ENCODE peak calls at places on chromosomes 6 and 20, in ten cellular contexts. One of them, this sample, is unnamed.

GRCh38 chr6:112269165-112269564 is 14.8 kb upstream of the LAMA4 start:
- DNase-seq in effector memory CD4-positive, alpha-beta T cell: no peak
- DNase-seq in tibial artery: no peak
- DNase-seq in psoas muscle: no peak
- DNase-seq in fibroblast of lung: no peak
- DNase-seq in epithelial cell of proximal tubule: no peak
- DNase-seq in GM23248: peak; percentile 76
- DNase-seq in IMR-90: peak; percentile 31
- DNase-seq in colonic mucosa: no peak
- DNase-seq in left lung: no peak
- DNase-seq in this sample: peak; percentile 71

GRCh38 chr20:22525821-22526220 is 58.6 kb downstream of the FOXA2 start:
- DNase-seq in effector memory CD4-positive, alpha-beta T cell: no peak
- DNase-seq in tibial artery: no peak
- DNase-seq in psoas muscle: no peak
- DNase-seq in fibroblast of lung: no peak
- DNase-seq in epithelial cell of proximal tubule: no peak
- DNase-seq in GM23248: no peak
- DNase-seq in IMR-90: no peak
- DNase-seq in colonic mucosa: no peak
- DNase-seq in left lung: no peak
- DNase-seq in this sample: no peak

GRCh38 chr20:16302818-16303217 is 270.4 kb downstream of the KIF16B start:
- DNase-seq in effector memory CD4-positive, alpha-beta T cell: no peak
- DNase-seq in tibial artery: no peak
- DNase-seq in psoas muscle: no peak
- DNase-seq in fibroblast of lung: no peak
- DNase-seq in epithelial cell of proximal tubule: no peak
- DNase-seq in GM23248: no peak
- DNase-seq in IMR-90: no peak
- DNase-seq in colonic mucosa: no peak
- DNase-seq in left lung: no peak
- DNase-seq in this sample: no peak

GRCh38 chr6:104771258-104771832 is 88.4 kb downstream of the HACE1 start:
- DNase-seq in effector memory CD4-positive, alpha-beta T cell: no peak
- DNase-seq in tibial artery: no peak
- DNase-seq in psoas muscle: no peak
- DNase-seq in fibroblast of lung: peak; percentile 50
- DNase-seq in epithelial cell of proximal tubule: no peak
- DNase-seq in GM23248: peak; percentile 54
- DNase-seq in IMR-90: peak; percentile 44
- DNase-seq in colonic mucosa: no peak
- DNase-seq in left lung: no peak
- DNase-seq in this sample: no peak

GRCh38 chr6:146339716-146340115 is 203.9 kb upstream of the RAB32 start:
- DNase-seq in effector memory CD4-positive, alpha-beta T cell: no peak
- DNase-seq in tibial artery: no peak
- DNase-seq in psoas muscle: no peak
- DNase-seq in fibroblast of lung: no peak
- DNase-seq in epithelial cell of proximal tubule: peak; percentile 47
- DNase-seq in GM23248: no peak
- DNase-seq in IMR-90: no peak
- DNase-seq in colonic mucosa: no peak
- DNase-seq in left lung: no peak
- DNase-seq in this sample: no peak

GRCh38 chr6:167079853-167080297 is 43.0 kb upstream of the CCR6 start:
- DNase-seq in effector memory CD4-positive, alpha-beta T cell: peak; percentile 58
- DNase-seq in tibial artery: no peak
- DNase-seq in psoas muscle: no peak
- DNase-seq in fibroblast of lung: no peak
- DNase-seq in epithelial cell of proximal tubule: no peak
- DNase-seq in GM23248: no peak
- DNase-seq in IMR-90: no peak
- DNase-seq in colonic mucosa: no peak
- DNase-seq in left lung: no peak
- DNase-seq in this sample: no peak

GRCh38 chr6:48111143-48111506 is at the start of gene PTCHD4:
- DNase-seq in effector memory CD4-positive, alpha-beta T cell: no peak
- DNase-seq in tibial artery: no peak
- DNase-seq in psoas muscle: no peak
- DNase-seq in fibroblast of lung: peak; percentile 48
- DNase-seq in epithelial cell of proximal tubule: no peak
- DNase-seq in GM23248: peak; percentile 52
- DNase-seq in IMR-90: peak; percentile 48
- DNase-seq in colonic mucosa: no peak
- DNase-seq in left lung: no peak
- DNase-seq in this sample: peak; percentile 75

GRCh38 chr6:17093692-17094091 is 8.2 kb upstream of the STMND1 start:
- DNase-seq in effector memory CD4-positive, alpha-beta T cell: no peak
- DNase-seq in tibial artery: no peak
- DNase-seq in psoas muscle: no peak
- DNase-seq in fibroblast of lung: no peak
- DNase-seq in epithelial cell of proximal tubule: no peak
- DNase-seq in GM23248: peak; percentile 34
- DNase-seq in IMR-90: no peak
- DNase-seq in colonic mucosa: no peak
- DNase-seq in left lung: no peak
- DNase-seq in this sample: peak; percentile 23

GRCh38 chr20:45111799-45112471 is 3.0 kb downstream of the WFDC5 start:
- DNase-seq in effector memory CD4-positive, alpha-beta T cell: no peak
- DNase-seq in tibial artery: no peak
- DNase-seq in psoas muscle: no peak
- DNase-seq in fibroblast of lung: peak; percentile 23
- DNase-seq in epithelial cell of proximal tubule: no peak
- DNase-seq in GM23248: peak; percentile 29
- DNase-seq in IMR-90: no peak
- DNase-seq in colonic mucosa: no peak
- DNase-seq in left lung: no peak
- DNase-seq in this sample: no peak

GRCh38 chr6:163419413-163420314 is 5.1 kb downstream of the QKI start:
- DNase-seq in effector memory CD4-positive, alpha-beta T cell: no peak
- DNase-seq in tibial artery: no peak
- DNase-seq in psoas muscle: no peak
- DNase-seq in fibroblast of lung: peak; percentile 53
- DNase-seq in epithelial cell of proximal tubule: no peak
- DNase-seq in GM23248: peak; percentile 70
- DNase-seq in IMR-90: peak; percentile 44
- DNase-seq in colonic mucosa: no peak
- DNase-seq in left lung: no peak
- DNase-seq in this sample: peak; percentile 24

GRCh38 chr6:38179300-38179699 is 359.8 kb downstream of the ZFAND3 start:
- DNase-seq in effector memory CD4-positive, alpha-beta T cell: no peak
- DNase-seq in tibial artery: no peak
- DNase-seq in psoas muscle: no peak
- DNase-seq in fibroblast of lung: no peak
- DNase-seq in epithelial cell of proximal tubule: no peak
- DNase-seq in GM23248: no peak
- DNase-seq in IMR-90: no peak
- DNase-seq in colonic mucosa: no peak
- DNase-seq in left lung: peak; percentile 15
- DNase-seq in this sample: no peak

GRCh38 chr6:119079288-119079809 is 885 bp upstream of the FAM184A start:
- DNase-seq in effector memory CD4-positive, alpha-beta T cell: no peak
- DNase-seq in tibial artery: no peak
- DNase-seq in psoas muscle: no peak
- DNase-seq in fibroblast of lung: peak; percentile 68
- DNase-seq in epithelial cell of proximal tubule: no peak
- DNase-seq in GM23248: peak; percentile 74
- DNase-seq in IMR-90: peak; percentile 54
- DNase-seq in colonic mucosa: no peak
- DNase-seq in left lung: no peak
- DNase-seq in this sample: peak; percentile 40

GRCh38 chr20:23654722-23655121 is 17.0 kb upstream of the CST3 start:
- DNase-seq in effector memory CD4-positive, alpha-beta T cell: no peak
- DNase-seq in tibial artery: no peak
- DNase-seq in psoas muscle: no peak
- DNase-seq in fibroblast of lung: no peak
- DNase-seq in epithelial cell of proximal tubule: no peak
- DNase-seq in GM23248: no peak
- DNase-seq in IMR-90: no peak
- DNase-seq in colonic mucosa: no peak
- DNase-seq in left lung: no peak
- DNase-seq in this sample: no peak

DNA sequence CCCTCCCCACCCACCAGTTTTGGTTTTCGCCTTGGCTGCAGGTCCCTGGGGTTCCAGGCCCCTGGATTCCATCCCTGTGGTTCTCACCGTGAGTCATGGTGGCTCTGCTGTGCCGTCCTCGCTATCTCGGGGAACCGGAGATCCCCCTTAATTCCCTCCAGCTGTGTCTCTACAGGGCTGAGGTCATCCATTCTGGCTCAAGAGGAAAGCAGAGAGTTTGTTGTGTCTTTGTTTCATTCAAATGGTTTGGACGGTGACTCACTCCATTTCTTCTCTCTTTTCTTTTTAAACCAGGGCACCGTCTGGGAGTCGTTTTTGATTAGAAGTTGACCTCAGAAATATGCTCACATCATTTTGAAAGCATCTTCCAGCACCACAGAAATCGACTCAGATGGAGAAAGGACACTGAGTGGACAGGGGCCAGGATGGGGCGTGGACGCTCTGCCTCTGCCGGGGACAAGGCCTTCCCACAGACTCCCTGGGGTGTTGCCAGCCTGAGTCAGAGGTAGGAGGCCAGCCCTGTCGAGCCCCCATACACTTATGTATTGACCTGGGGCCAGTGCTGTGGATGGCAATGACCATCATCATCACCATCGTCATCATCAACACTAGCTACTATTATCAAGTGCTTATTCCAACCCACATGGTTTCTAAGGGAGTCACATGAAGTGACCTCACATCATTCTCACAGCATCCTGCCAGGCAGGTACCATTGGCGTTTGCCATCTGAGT is 176.2 kb downstream of the NFATC2 start:
- DNase-seq in effector memory CD4-positive, alpha-beta T cell: no peak
- DNase-seq in tibial artery: peak; percentile 88
- DNase-seq in psoas muscle: peak; percentile 86
- DNase-seq in fibroblast of lung: peak; percentile 99
- DNase-seq in epithelial cell of proximal tubule: peak; percentile 47
- DNase-seq in GM23248: peak; percentile 100
- DNase-seq in IMR-90: peak; percentile 100
- DNase-seq in colonic mucosa: peak; percentile 26
- DNase-seq in left lung: peak; percentile 70
- DNase-seq in this sample: peak; percentile 99
- H3K4me3 ChIP-seq in effector memory CD4-positive, alpha-beta T cell: no peak overlapping the region
- H3K4me3 ChIP-seq in tibial artery: no peak overlapping the region
- H3K4me3 ChIP-seq in psoas muscle: no peak overlapping the region
- H3K4me3 ChIP-seq in fibroblast of lung: no peak overlapping the region
- H3K4me3 ChIP-seq in epithelial cell of proximal tubule: no peak overlapping the region
- H3K4me3 ChIP-seq in GM23248: no peak overlapping the region
- H3K4me3 ChIP-seq in IMR-90: no peak overlapping the region
- H3K4me3 ChIP-seq in colonic mucosa: no peak overlapping the region
- H3K4me3 ChIP-seq in left lung: no peak overlapping the region
- H3K4me3 ChIP-seq in this sample: no peak overlapping the region

DNA sequence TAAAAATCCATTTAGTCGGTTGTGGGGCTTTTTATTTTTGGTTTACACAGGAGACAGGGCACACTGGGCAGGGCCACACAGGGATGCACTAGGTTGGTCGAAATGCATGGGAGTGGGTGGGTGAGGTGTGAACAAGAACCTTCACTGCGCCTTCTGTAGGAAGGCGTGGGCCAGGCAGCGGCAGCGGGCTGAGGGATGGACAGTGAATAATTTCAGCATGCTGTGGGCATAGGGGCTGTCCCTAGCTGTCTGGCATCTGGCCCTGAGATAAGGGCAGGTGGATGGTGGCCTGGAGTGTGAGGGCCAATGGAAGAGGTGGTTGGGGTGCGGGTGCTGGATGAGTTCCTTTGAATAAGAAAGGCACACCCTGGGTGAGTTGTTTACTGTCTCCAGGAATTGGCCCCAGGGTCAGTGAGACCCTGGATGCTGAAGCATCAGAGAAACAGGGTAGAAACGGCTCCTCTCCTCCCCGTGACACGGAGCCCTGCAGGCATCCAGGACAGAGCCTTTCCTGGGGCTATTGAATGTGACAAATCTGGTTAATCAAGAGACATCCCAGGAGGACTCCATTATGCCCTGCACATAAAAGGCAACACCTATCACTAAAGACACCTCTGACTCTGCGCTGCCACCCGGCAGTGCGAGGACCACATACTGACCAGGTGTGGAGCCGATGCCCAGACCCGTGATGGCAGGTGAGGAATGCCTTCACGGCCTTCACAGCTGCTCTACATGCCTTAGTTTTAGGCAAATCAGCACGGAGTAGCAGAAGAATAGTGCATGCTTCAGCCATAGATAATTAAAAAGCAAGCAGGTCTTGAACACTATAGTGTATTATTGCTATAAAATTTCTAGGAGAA is 123.0 kb upstream of the SNX9 start:
- DNase-seq in effector memory CD4-positive, alpha-beta T cell: no peak
- DNase-seq in tibial artery: no peak
- DNase-seq in psoas muscle: no peak
- DNase-seq in fibroblast of lung: no peak
- DNase-seq in epithelial cell of proximal tubule: no peak
- DNase-seq in GM23248: no peak
- DNase-seq in IMR-90: no peak
- DNase-seq in colonic mucosa: no peak
- DNase-seq in left lung: no peak
- DNase-seq in this sample: no peak
- H3K4me3 ChIP-seq in effector memory CD4-positive, alpha-beta T cell: no peak overlapping the region
- H3K4me3 ChIP-seq in tibial artery: no peak overlapping the region
- H3K4me3 ChIP-seq in psoas muscle: no peak overlapping the region
- H3K4me3 ChIP-seq in fibroblast of lung: no peak overlapping the region
- H3K4me3 ChIP-seq in epithelial cell of proximal tubule: no peak overlapping the region
- H3K4me3 ChIP-seq in GM23248: no peak overlapping the region
- H3K4me3 ChIP-seq in IMR-90: no peak overlapping the region
- H3K4me3 ChIP-seq in colonic mucosa: no peak overlapping the region
- H3K4me3 ChIP-seq in left lung: no peak overlapping the region
- H3K4me3 ChIP-seq in this sample: no peak overlapping the region

GRCh38 chr6:714100-714499 is 21.2 kb upstream of the EXOC2 start:
- DNase-seq in effector memory CD4-positive, alpha-beta T cell: no peak
- DNase-seq in tibial artery: no peak
- DNase-seq in psoas muscle: no peak
- DNase-seq in fibroblast of lung: no peak
- DNase-seq in epithelial cell of proximal tubule: no peak
- DNase-seq in GM23248: no peak
- DNase-seq in IMR-90: no peak
- DNase-seq in colonic mucosa: no peak
- DNase-seq in left lung: no peak
- DNase-seq in this sample: no peak
- H3K4me3 ChIP-seq in effector memory CD4-positive, alpha-beta T cell: no peak overlapping the region
- H3K4me3 ChIP-seq in tibial artery: no peak overlapping the region
- H3K4me3 ChIP-seq in psoas muscle: no peak overlapping the region
- H3K4me3 ChIP-seq in fibroblast of lung: no peak overlapping the region
- H3K4me3 ChIP-seq in epithelial cell of proximal tubule: no peak overlapping the region
- H3K4me3 ChIP-seq in GM23248: no peak overlapping the region
- H3K4me3 ChIP-seq in IMR-90: no peak overlapping the region
- H3K4me3 ChIP-seq in colonic mucosa: no peak overlapping the region
- H3K4me3 ChIP-seq in left lung: no peak overlapping the region
- H3K4me3 ChIP-seq in this sample: no peak overlapping the region

GRCh38 chr20:25058797-25059486 is 1.0 kb upstream of the ACSS1 start:
- DNase-seq in effector memory CD4-positive, alpha-beta T cell: no peak
- DNase-seq in tibial artery: peak; percentile 77
- DNase-seq in psoas muscle: no peak
- DNase-seq in fibroblast of lung: no peak
- DNase-seq in epithelial cell of proximal tubule: no peak
- DNase-seq in GM23248: peak; percentile 30
- DNase-seq in IMR-90: peak; percentile 3
- DNase-seq in colonic mucosa: peak; percentile 52
- DNase-seq in left lung: peak; percentile 37
- DNase-seq in this sample: peak; percentile 37
- H3K4me3 ChIP-seq in effector memory CD4-positive, alpha-beta T cell: peak overlapping the region; percentile 82
- H3K4me3 ChIP-seq in tibial artery: peak overlapping the region; percentile 67
- H3K4me3 ChIP-seq in psoas muscle: peak overlapping the region; percentile 86
- H3K4me3 ChIP-seq in fibroblast of lung: peak overlapping the region; percentile 56
- H3K4me3 ChIP-seq in epithelial cell of proximal tubule: peak overlapping the region; percentile 71
- H3K4me3 ChIP-seq in GM23248: peak overlapping the region; percentile 70
- H3K4me3 ChIP-seq in IMR-90: peak overlapping the region; percentile 55
- H3K4me3 ChIP-seq in colonic mucosa: peak overlapping the region; percentile 63
- H3K4me3 ChIP-seq in left lung: peak overlapping the region; percentile 66
- H3K4me3 ChIP-seq in this sample: peak overlapping the region; percentile 66